ENCODE peak calls at places on chromosomes 12 and 14, in ten cellular contexts. Y is fibroblast of lung, U is stomach, C is sigmoid colon, B is right cardiac atrium, N is testis, G is tibial artery, D is body of pancreas, S is Karpas-422, M is heart right ventricle. R is an unnamed sample. For H3K4me1, the result is how much of the 10 kb centered on the place peaks cover.

GRCh38 chr12:34595749-34596733 is 573.7 kb downstream of the ALG10 start:
- DNase-seq in Y (no peak), U (no peak), C (peak), B (peak), N (no peak), G (no peak), D (peak), S (no peak), M (no peak), R (peak)

GRCh38 chr12:64178122-64178521 is 44.0 kb downstream of the KICS2 start:
- DNase-seq in Y (peak), U (no peak), C (no peak), B (no peak), N (no peak), G (no peak), D (no peak), S (no peak), M (no peak), R (no peak)

GRCh38 chr14:80987235-80988032 is 32.0 kb downstream of the TSHR start:
- DNase-seq in Y (peak), U (peak), C (peak), B (no peak), N (peak), G (peak), D (peak), S (peak), M (peak), R (peak)

GRCh38 chr14:58733451-58734208 is 95.9 kb downstream of the DACT1 start:
- DNase-seq in Y (no peak), U (no peak), C (no peak), B (no peak), N (no peak), G (no peak), D (no peak), S (no peak), M (no peak), R (no peak)

GRCh38 chr14:104726600-104727451 is 2.8 kb downstream of the ADSS1 start:
- DNase-seq in Y (no peak), U (no peak), C (no peak), B (no peak), N (no peak), G (no peak), D (peak), S (no peak), M (no peak), R (no peak)

GRCh38 chr14:64410084-64410774 is 22.1 kb downstream of the MTHFD1 start:
- DNase-seq in Y (peak), U (no peak), C (no peak), B (no peak), N (no peak), G (no peak), D (no peak), S (no peak), M (no peak), R (no peak)

GRCh38 chr14:95143813-95144620 is 13.3 kb downstream of the DICER1 start:
- DNase-seq in Y (no peak), U (no peak), C (no peak), B (no peak), N (no peak), G (no peak), D (no peak), S (peak), M (no peak), R (no peak)

GRCh38 chr12:15155271-15155670 is 65.9 kb downstream of the RERG start:
- DNase-seq in Y (no peak), U (peak), C (no peak), B (no peak), N (no peak), G (no peak), D (no peak), S (no peak), M (no peak), R (no peak)

GRCh38 chr14:67485501-67486095 is 2.9 kb downstream of the TMEM229B start:
- DNase-seq in Y (peak), U (no peak), C (no peak), B (no peak), N (no peak), G (no peak), D (no peak), S (no peak), M (no peak), R (no peak)

GRCh38 chr12:92059976-92060375 is 85.7 kb downstream of the BTG1 start:
- DNase-seq in Y (peak), U (no peak), C (no peak), B (no peak), N (no peak), G (no peak), D (no peak), S (no peak), M (no peak), R (no peak)

GRCh38 chr12:27015730-27016076 is 1.5 kb upstream of the TM7SF3 start:
- DNase-seq in Y (peak), U (no peak), C (no peak), B (no peak), N (no peak), G (no peak), D (no peak), S (peak), M (no peak), R (no peak)

GRCh38 chr14:76811561-76811960 is 1.1 kb downstream of the ANGEL1 start:
- DNase-seq in Y (peak), U (no peak), C (no peak), B (no peak), N (no peak), G (no peak), D (no peak), S (peak), M (no peak), R (no peak)

DNA sequence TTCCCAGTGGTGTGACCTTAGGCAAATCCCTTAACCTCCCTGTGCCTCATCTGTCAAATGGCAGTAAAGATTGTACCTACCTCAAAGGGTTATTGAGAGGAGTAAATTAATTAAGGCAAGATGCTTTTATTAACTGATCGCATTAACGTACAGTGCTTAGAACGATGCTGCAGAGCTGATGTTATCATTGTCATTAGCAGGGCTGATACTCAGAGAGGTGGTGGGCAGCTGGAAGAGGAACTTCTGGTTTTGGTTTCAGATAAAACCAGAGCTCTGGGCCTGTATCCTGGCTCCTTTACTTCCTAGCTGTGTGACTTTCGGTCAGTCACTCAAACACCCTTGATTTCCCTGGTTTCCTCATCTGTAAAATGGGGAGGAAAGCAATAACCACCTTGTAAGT is 55.1 kb downstream of the CALM1 start:
- DNase-seq in Y (no peak), U (no peak), C (no peak), B (no peak), N (no peak), G (no peak), D (no peak), S (no peak), M (no peak), R (no peak)
- H3K4me1 ChIP-seq in Y (under half), U (under half), C (under half), B (under half), N (under half), G (under half), D (under half), S (under half), M (under half), R (under half)

DNA sequence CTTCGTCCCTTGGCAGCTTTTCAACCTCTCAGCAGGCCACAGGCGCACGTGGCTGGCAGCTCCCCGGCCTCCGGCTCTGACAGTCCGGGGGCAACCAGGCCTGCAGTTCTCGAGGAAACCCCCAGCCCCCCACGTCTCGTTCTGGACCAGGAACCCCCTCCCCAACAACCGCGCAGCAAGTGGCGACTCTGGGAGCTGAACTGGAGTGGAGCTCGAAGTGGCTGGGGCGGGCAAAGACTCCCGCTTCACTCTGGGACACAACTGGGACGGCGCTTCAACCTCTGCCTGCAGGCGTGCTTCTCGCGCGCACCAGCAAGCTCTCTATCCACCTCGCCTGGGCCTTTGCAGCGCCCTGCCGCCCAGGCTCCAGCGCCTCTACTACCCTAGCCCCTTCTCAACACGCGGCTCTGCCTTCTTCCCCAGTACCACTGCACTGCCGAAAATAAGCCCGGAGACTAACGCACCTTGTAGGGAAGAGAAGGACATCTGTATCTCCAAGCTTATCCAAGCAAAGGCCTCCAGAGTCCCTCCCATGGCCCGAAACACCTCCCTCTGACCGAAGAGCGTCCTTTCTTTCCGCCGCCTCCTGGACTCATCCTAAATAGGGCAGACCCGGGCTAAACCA is 2.4 kb upstream of the NKX2-1 start:
- DNase-seq in Y (no peak), U (no peak), C (no peak), B (no peak), N (no peak), G (no peak), D (no peak), S (no peak), M (no peak), R (no peak)
- H3K4me3 ChIP-seq in Y (no peak), U (no peak), C (no peak), B (no peak), N (no peak), G (no peak), D (no peak), S (no peak), M (no peak), R (no peak)

GRCh38 chr12:57631566-57632368 is 1.2 kb downstream of the B4GALNT1 start:
- DNase-seq in Y (no peak), U (no peak), C (peak), B (no peak), N (peak), G (no peak), D (no peak), S (no peak), M (no peak), R (peak)

GRCh38 chr12:57630891-57631433 is 2.0 kb downstream of the B4GALNT1 start:
- DNase-seq in Y (no peak), U (no peak), C (peak), B (no peak), N (peak), G (no peak), D (no peak), S (no peak), M (no peak), R (peak)

GRCh38 chr12:57629897-57630471 is 3.0 kb downstream of the B4GALNT1 start:
- DNase-seq in Y (no peak), U (no peak), C (peak), B (no peak), N (peak), G (no peak), D (no peak), S (no peak), M (no peak), R (peak)

GRCh38 chr12:57632369-57632897 is 568 bp downstream of the B4GALNT1 start:
- DNase-seq in Y (peak), U (no peak), C (peak), B (peak), N (peak), G (no peak), D (peak), S (no peak), M (no peak), R (peak)

DNA sequence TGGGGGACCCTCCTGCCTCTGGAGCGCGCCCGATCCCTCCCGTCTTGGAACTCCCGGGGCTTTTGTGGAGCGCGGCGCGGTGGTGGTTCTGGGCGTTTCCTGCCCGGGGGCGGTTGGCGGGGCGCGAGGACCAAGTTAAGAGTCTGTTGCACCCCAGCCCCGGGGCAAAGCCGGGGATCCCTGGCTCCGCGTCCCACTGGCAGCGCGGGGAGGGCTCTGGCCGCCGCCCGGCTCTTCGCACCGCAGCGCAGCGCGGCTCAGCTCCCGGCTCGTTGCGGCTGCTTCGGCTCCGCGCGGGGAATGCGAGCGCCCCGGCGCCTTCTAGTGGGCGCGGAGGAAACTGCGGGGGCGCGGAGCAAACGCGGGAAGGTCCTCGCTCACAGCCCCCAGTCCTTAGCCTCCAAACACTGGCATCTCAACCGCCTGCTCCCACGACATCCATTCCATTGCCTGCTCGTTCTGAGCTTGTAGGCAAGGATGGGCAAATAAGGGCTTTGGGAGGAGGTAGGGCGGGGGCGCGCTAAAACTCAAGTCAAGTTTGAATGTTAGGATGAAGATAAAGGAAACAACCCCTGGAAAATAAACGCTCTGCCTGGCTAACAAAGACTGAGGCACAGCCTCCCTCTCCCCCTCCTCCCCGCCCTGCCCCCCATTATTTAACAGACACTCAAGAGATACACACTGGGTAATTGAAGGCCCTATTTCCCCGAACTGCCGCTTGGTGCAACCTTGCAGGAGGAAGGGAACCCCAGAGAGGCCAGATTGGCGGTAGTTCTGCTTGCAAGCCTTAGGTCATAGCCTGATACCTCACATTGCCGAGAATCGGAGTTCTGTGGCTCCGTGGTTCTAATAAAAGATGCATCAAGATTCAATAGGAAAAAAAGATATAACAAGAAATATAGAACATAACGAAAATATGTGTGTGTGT is at the start of gene B4GALNT1:
- DNase-seq in Y (peak), U (peak), C (peak), B (peak), N (peak), G (no peak), D (peak), S (peak), M (peak), R (peak)
- H3K27ac ChIP-seq in Y (no peak), U (no peak), C (peak), B (no peak), N (no peak), G (peak), D (no peak), S (no peak), M (no peak), R (no peak)

DNA sequence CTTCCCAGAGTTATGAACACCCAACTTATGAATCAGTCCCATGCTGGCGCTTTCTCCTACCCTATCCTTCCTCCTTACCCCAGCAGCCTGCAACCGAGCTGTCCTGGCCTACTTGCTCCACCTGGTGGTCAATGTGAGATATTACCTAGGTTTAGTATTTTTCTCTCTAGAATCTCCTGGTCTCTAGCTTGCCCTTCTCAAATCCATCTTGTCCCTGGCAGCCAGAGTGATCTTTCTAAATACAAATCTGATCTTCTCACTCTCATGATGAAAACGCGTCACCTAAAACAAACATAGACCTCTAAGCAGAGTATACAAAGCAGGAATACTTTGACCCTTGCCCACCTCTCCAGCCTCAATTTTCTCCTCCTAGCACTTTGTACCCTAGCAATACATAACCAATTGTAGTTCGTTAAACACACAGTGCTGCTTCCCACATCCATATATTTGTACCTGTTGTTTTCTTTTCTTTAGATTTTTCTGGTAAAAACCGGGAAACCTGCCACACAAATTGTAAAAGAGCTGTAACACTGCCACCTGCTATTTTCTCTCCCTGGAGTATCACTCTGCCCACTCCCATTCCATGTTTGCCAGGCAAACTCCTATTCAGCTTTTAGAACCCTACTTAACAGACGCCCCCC is 20.0 kb upstream of the TCP11L2 start:
- DNase-seq in Y (peak), U (peak), C (peak), B (no peak), N (peak), G (no peak), D (peak), S (peak), M (peak), R (no peak)
- H3K4me1 ChIP-seq in Y (under half), U (under half), C (under half), B (under half), N (under half), G (under half), D (under half), S (under half), M (under half), R (under half)

GRCh38 chr12:20366776-20367409 is 1.4 kb upstream of the PDE3A start:
- DNase-seq in Y (no peak), U (no peak), C (no peak), B (no peak), N (no peak), G (no peak), D (no peak), S (no peak), M (no peak), R (no peak)

GRCh38 chr12:20370001-20370381 is 1.7 kb downstream of the PDE3A start:
- DNase-seq in Y (peak), U (no peak), C (peak), B (peak), N (peak), G (peak), D (peak), S (no peak), M (peak), R (peak)

GRCh38 chr12:20369164-20370000 is 1.0 kb downstream of the PDE3A start:
- DNase-seq in Y (peak), U (peak), C (peak), B (peak), N (peak), G (peak), D (peak), S (no peak), M (peak), R (peak)

GRCh38 chr12:20367731-20368652 is at the start of gene PDE3A:
- DNase-seq in Y (peak), U (no peak), C (peak), B (peak), N (peak), G (peak), D (peak), S (no peak), M (peak), R (peak)

GRCh38 chr12:20368653-20369163 is 371 bp downstream of the PDE3A start:
- DNase-seq in Y (peak), U (no peak), C (peak), B (peak), N (peak), G (peak), D (peak), S (no peak), M (peak), R (no peak)
- H3K4me3 ChIP-seq in Y (peak), U (peak), C (peak), B (peak), N (peak), G (peak), D (peak), S (no peak), M (peak), R (peak)

DNA sequence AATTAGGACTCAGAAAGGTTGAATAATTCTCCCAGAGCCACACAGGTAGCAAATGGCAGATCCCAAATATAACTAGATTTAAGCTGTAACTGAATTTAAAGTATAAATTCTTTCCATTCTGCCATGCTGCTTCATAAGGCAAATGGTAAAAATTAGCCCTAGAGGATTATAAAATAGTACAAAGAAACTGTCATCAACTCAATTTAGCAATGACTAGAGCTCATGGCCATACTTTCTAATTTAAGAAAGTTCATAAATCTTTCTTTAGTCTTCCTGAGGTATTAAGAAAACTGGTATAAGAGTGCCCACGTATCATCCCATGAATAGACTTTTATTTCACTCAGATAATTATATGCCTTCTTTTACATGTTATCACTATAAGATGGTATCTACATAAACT is 34.8 kb downstream of the MED13L start:
- DNase-seq in Y (no peak), U (no peak), C (no peak), B (no peak), N (no peak), G (no peak), D (no peak), S (no peak), M (no peak), R (no peak)
- H3K27ac ChIP-seq in Y (no peak), U (no peak), C (no peak), B (no peak), N (no peak), G (no peak), D (no peak), S (no peak), M (no peak), R (peak)

R was measured in right atrium auricular region.